ENCODE peak calls at places on chromosomes 1 and 21, in four cellular contexts. C is dorsolateral prefrontal cortex, Z is tibial nerve, E is COR-L47. S is an unnamed sample.
A peak's percentile ranks its signal among the peaks of the same experiment; 100 is the strongest.

GRCh38 chr21:16842716-16843115 is 670.1 kb upstream of the CXADR start:
- DNase-seq in E (no peak), C (no peak), Z (no peak), S (no peak)

GRCh38 chr1:179047637-179048002 is 21.9 kb downstream of the FAM20B start:
- DNase-seq in C (no peak), E (no peak), Z (no peak), S (no peak)

GRCh38 chr21:45571641-45572040 is 29.4 kb upstream of the SLC19A1 start:
- DNase-seq in Z (no peak), C (no peak), E (no peak), S (no peak)

GRCh38 chr21:41152149-41152548 is 15.8 kb upstream of the BACE2 start:
- DNase-seq in E (no peak), Z (no peak), C (no peak), S (no peak)

GRCh38 chr21:42939581-42940413 is 14.4 kb upstream of the ERVH48-1 start:
- DNase-seq in Z (peak; percentile 68), C (no peak), E (no peak), S (peak; percentile 67)

GRCh38 chr21:44887126-44887806 is 13.8 kb upstream of the PTTG1IP start:
- DNase-seq in Z (no peak), C (no peak), E (no peak), S (no peak)

GRCh38 chr21:42319851-42320602 is 4.8 kb upstream of the TFF3 start:
- DNase-seq in C (no peak), Z (no peak), E (no peak), S (no peak)

GRCh38 chr1:109083923-109084322 is 6.6 kb upstream of the TMEM167B start:
- DNase-seq in E (no peak), Z (no peak), C (peak; percentile 50), S (peak; percentile 45)

GRCh38 chr1:94020764-94021579 is 100.0 kb downstream of the ABCA4 start:
- DNase-seq in Z (no peak), E (no peak), C (no peak), S (no peak)

GRCh38 chr1:23727362-23727811 is 15.9 kb upstream of the ELOA start:
- DNase-seq in C (no peak), E (no peak), Z (peak; percentile 33), S (no peak)

GRCh38 chr1:14724697-14725096 is 126.2 kb downstream of the KAZN start:
- DNase-seq in C (no peak), E (no peak), Z (no peak), S (no peak)

GRCh38 chr1:205775717-205776056 is 405 bp upstream of the RAB29 start:
- DNase-seq in C (no peak), E (no peak), Z (no peak), S (no peak)

GRCh38 chr1:38266197-38266520 is 219.6 kb upstream of the POU3F1 start:
- DNase-seq in E (no peak), Z (no peak), C (no peak), S (no peak)

GRCh38 chr21:42417533-42417932 is 13.8 kb downstream of the UBASH3A start:
- DNase-seq in Z (no peak), E (no peak), C (no peak), S (no peak)

GRCh38 chr1:234721476-234722266 is 111.7 kb upstream of the IRF2BP2 start:
- DNase-seq in Z (peak; percentile 50), E (no peak), C (no peak), S (no peak)

GRCh38 chr21:44952116-44952928 is 12.5 kb downstream of the SLX9 start:
- DNase-seq in E (no peak), Z (no peak), C (no peak), S (peak; percentile 82)

GRCh38 chr1:43858324-43858723 is 75.3 kb upstream of the ARTN start:
- DNase-seq in E (no peak), C (peak; percentile 70), Z (peak; percentile 21), S (peak; percentile 53)

GRCh38 chr1:151326619-151327222 is 495 bp downstream of the PI4KB start:
- DNase-seq in C (no peak), E (no peak), Z (no peak), S (no peak)

GRCh38 chr1:241698177-241698576 is 46.1 kb downstream of the WDR64 start:
- DNase-seq in C (no peak), E (no peak), Z (no peak), S (no peak)

GRCh38 chr1:31398246-31398645 is 14.8 kb upstream of the SERINC2 start:
- DNase-seq in C (no peak), E (no peak), Z (no peak), S (no peak)

GRCh38 chr1:162632743-162633326 is 571 bp downstream of the DDR2 start:
- DNase-seq in Z (no peak), E (no peak), C (no peak), S (no peak)

GRCh38 chr1:111690306-111690617 is 48.9 kb downstream of the INKA2 start:
- DNase-seq in C (no peak), E (peak; percentile 32), Z (no peak), S (no peak)

GRCh38 chr1:5913876-5914275 is 78.3 kb downstream of the NPHP4 start:
- DNase-seq in Z (no peak), E (no peak), C (no peak), S (no peak)

S was measured in posterior cingulate gyrus.